ENCODE peak calls at places on chromosomes 7 and 10, in four cellular contexts. Y is A549, H is IMR-90, U is heart left ventricle. M is an unnamed sample.

GRCh38 chr10:119734396-119735332 is 8.8 kb downstream of the INPP5F start:
- DNase-seq in U (no peak), H (peak), Y (no peak), M (no peak)

GRCh38 chr7:37056256-37056655 is 332.0 kb upstream of the AOAH start:
- DNase-seq in U (no peak), H (no peak), Y (no peak), M (no peak)

GRCh38 chr10:971150-971542 is 17.1 kb upstream of the GTPBP4 start:
- DNase-seq in U (peak), Y (no peak), H (peak), M (no peak)

GRCh38 chr10:21929070-21929469 is 74.5 kb downstream of the DNAJC1 start:
- DNase-seq in U (no peak), H (peak), Y (no peak), M (no peak)

GRCh38 chr7:45435846-45436245 is 138.3 kb upstream of the ADCY1 start:
- DNase-seq in H (peak), Y (no peak), U (no peak), M (no peak)

GRCh38 chr10:126080303-126080825 is 184.0 kb downstream of the FANK1 start:
- DNase-seq in U (no peak), H (no peak), Y (no peak), M (no peak)

GRCh38 chr7:139940866-139941265 is 111.8 kb downstream of the TBXAS1 start:
- DNase-seq in Y (no peak), U (no peak), H (peak), M (no peak)

GRCh38 chr7:25716421-25716820 is 435.6 kb upstream of the NFE2L3 start:
- DNase-seq in Y (no peak), H (peak), U (no peak), M (no peak)

GRCh38 chr7:153381275-153382119 is 621.9 kb downstream of the ACTR3B start:
- DNase-seq in U (no peak), Y (peak), H (no peak), M (peak)

GRCh38 chr10:12701696-12702095 is 299.8 kb downstream of the CCDC3 start:
- DNase-seq in Y (no peak), H (peak), U (no peak), M (no peak)

GRCh38 chr7:138898255-138898654 is 82.9 kb downstream of the KIAA1549 start:
- DNase-seq in U (no peak), Y (no peak), H (no peak), M (no peak)

GRCh38 chr10:124015991-124016390 is 77.4 kb downstream of the CHST15 start:
- DNase-seq in U (no peak), H (no peak), Y (no peak), M (no peak)

GRCh38 chr10:103463456-103463855 is 4.8 kb upstream of the CALHM1 start:
- DNase-seq in U (no peak), H (no peak), Y (peak), M (no peak)

GRCh38 chr7:27046854-27047549 is 48.8 kb downstream of the HOXA1 start:
- DNase-seq in Y (peak), U (no peak), H (peak), M (no peak)

GRCh38 chr10:5168897-5169296 is 16.1 kb downstream of the AKR1C8 start:
- DNase-seq in U (no peak), Y (no peak), H (no peak), M (no peak)

GRCh38 chr7:30920021-30920583 is 8.4 kb downstream of the AQP1 start:
- DNase-seq in U (peak), H (no peak), Y (no peak), M (peak)

GRCh38 chr7:85025312-85025756 is 161.5 kb downstream of the SEMA3D start:
- DNase-seq in H (no peak), Y (no peak), U (peak), M (no peak)

GRCh38 chr10:30765611-30766010 is 136.1 kb upstream of the LYZL2 start:
- DNase-seq in U (no peak), Y (no peak), H (no peak), M (no peak)

GRCh38 chr10:132832186-132832983 is 46.4 kb upstream of the NKX6-2 start:
- DNase-seq in U (no peak), Y (no peak), H (no peak), M (no peak)

GRCh38 chr10:50554995-50555568 is 68.7 kb downstream of the SGMS1 start:
- DNase-seq in H (peak), Y (no peak), U (no peak), M (peak)

GRCh38 chr7:158861004-158861787 is 4.8 kb downstream of the DYNC2I1 start:
- DNase-seq in U (no peak), Y (no peak), H (no peak), M (peak)

GRCh38 chr7:104979167-104979841 is 34.7 kb upstream of the KMT2E start:
- DNase-seq in U (peak), H (peak), Y (no peak), M (no peak)

GRCh38 chr10:47104101-47104707 is 193.0 kb downstream of the PTPN20 start:
- DNase-seq in H (peak), U (no peak), Y (no peak), M (no peak)

GRCh38 chr7:7349156-7349555 is 166.8 kb downstream of the C1GALT1 start:
- DNase-seq in H (no peak), Y (no peak), U (no peak), M (no peak)

GRCh38 chr7:67705850-67706249 is 709.2 kb downstream of the TYW1 start:
- DNase-seq in Y (no peak), H (no peak), U (no peak), M (no peak)

GRCh38 chr7:38452615-38453014 is 178.6 kb downstream of the AMPH start:
- DNase-seq in H (peak), U (no peak), Y (no peak), M (no peak)

GRCh38 chr7:150874401-150875198 is 22.3 kb downstream of the AOC1 start:
- DNase-seq in Y (no peak), U (no peak), H (no peak), M (no peak)

DNA sequence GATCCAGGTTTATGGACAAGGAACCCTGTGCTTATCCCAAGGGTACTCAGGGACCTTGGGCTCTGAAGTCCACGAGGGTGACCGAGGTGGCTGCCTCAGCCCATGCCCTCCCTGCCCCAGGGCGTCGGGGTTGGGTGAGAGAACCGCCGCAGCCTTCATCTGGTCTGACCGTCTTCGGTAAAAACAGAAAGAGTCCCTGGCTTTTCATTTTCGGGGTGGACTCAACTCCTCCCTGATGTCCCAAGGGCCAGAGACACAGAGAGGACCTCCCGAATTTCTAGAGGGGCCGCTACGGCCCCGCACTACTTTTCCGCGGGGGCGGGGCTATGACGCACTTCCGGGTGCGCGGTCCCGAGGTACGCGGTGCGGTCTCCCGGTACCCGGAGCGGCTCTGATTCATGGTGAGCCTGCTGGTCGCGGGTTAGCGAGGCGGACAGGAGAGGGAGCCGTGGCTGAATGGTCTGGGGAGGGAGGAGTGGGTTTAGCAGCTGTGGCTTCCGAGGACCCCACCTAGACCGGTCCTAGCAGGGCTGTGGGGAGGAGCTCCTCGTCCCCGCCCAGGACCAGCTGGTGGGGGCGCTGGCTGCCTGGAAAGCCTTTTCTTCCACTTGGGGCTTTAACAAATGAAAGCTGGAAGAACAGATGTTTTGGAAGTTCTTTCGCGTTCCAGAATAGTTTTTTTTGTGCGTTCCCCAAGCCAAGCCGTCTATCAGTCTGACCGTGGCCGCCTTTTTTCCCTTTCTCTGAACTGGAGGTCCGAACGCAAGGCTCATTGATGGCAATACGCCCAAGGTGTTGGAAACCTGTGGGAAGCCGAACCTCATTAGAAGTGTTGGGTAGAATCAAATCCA is at the start of gene ZSCAN21:
- DNase-seq in H (peak), Y (peak), U (peak), M (peak)
- TF ChIP-seq POLR2A in H (peak), Y (peak), U (peak), M (peak)

GRCh38 chr10:121974535-121975294 is at the start of gene NSMCE4A:
- DNase-seq in U (peak), H (peak), Y (peak), M (peak)
- TF ChIP-seq POLR2A in U (peak), H (peak), Y (peak), M (peak)

GRCh38 chr10:99930731-99931550 is 78.8 kb downstream of the DNMBP start:
- DNase-seq in H (peak), U (no peak), Y (peak), M (no peak)
- TF ChIP-seq POLR2A in H (no peak), U (no peak), Y (no peak), M (no peak)

GRCh38 chr10:19817251-19818046 is 1.2 kb downstream of the PLXDC2 start:
- DNase-seq in U (peak), Y (no peak), H (no peak), M (no peak)

GRCh38 chr10:19816420-19817250 is at the start of gene PLXDC2:
- DNase-seq in U (no peak), Y (peak), H (peak), M (peak)

GRCh38 chr10:19815478-19816419 is 483 bp upstream of the PLXDC2 start:
- DNase-seq in Y (peak), U (peak), H (peak), M (peak)

GRCh38 chr10:19815036-19815435 is 1.2 kb upstream of the PLXDC2 start:
- DNase-seq in U (no peak), H (no peak), Y (no peak), M (no peak)

DNA sequence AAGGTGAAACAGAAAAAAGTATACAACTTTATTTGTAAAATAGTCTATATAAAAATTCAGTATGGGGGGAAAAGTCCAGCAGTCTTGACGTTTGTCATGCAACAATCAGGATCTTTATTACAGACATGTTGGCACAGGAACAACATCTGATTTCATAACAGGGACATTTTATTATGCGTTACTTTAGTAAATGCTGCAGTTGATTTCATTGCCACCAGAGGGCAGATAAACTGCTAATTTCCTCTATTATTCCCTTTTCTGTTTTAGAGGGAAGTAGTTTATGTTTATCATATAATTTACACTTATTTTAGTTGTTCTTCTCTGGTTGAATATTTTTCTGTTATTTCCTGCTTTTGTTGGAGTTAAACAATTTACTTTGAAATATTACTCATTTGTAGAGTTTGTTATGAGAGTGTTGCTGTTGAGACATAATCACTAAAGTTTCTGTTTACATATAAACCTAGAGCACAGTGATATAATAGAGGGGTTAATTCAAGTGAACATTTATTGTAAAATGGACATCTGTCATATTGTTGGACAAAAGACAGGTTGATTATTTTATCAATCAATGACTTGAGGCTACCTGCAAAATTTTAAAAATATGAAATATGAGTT is 3.3 kb downstream of the PLXDC2 start:
- DNase-seq in U (peak), Y (peak), H (peak), M (peak)
- TF ChIP-seq POLR2A in U (no peak), Y (no peak), H (no peak), M (no peak)

DNA sequence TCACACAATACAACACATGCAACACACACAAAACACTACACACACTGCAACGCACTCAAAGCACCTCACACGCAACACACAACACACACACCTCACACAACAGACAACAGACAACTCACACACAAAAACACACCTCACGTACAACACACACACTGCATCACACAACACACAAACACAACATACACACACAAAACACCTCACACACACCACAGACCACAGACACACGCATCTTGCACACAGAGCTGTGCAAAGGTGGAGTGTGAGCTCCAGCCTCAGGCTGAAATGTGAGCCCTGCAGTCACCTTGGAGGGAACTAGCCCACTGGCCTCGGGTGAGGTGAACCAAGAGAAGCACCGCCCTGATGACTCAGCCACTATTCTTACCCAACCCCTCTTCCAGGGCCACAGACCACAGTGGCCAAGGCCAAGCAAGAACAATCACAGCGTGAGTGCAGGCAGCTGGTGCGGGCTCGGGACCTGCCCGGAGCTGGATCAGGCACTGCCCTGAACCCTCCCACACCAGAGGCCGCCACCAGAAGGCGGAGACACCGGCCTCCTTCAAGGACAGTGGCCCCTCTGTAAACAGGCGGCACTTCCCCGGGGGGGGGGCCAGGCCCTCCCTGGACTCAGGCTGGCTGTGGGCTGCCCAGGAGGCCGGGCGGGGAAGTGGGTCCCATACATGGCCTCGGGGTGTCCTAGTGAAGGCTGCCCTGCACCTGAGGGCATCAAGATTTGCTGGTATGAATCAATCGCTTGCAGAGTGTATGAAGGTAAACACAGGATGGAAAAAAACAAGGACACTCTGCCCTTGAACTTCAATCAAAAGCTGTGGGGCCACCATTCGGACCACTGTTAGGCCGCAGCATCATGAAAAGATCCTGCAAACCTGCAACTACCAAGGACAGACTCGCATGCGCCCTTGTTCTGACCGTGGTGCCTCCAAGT is 106.7 kb downstream of the TNS3 start:
- DNase-seq in U (peak), H (peak), Y (peak), M (peak)
- TF ChIP-seq POLR2A in U (no peak), H (peak), Y (no peak), M (no peak)

GRCh38 chr10:100535715-100536353 is at the start of gene HIF1AN:
- DNase-seq in U (peak), Y (peak), H (peak), M (peak)
- TF ChIP-seq POLR2A in U (peak), Y (peak), H (peak), M (peak)

DNA sequence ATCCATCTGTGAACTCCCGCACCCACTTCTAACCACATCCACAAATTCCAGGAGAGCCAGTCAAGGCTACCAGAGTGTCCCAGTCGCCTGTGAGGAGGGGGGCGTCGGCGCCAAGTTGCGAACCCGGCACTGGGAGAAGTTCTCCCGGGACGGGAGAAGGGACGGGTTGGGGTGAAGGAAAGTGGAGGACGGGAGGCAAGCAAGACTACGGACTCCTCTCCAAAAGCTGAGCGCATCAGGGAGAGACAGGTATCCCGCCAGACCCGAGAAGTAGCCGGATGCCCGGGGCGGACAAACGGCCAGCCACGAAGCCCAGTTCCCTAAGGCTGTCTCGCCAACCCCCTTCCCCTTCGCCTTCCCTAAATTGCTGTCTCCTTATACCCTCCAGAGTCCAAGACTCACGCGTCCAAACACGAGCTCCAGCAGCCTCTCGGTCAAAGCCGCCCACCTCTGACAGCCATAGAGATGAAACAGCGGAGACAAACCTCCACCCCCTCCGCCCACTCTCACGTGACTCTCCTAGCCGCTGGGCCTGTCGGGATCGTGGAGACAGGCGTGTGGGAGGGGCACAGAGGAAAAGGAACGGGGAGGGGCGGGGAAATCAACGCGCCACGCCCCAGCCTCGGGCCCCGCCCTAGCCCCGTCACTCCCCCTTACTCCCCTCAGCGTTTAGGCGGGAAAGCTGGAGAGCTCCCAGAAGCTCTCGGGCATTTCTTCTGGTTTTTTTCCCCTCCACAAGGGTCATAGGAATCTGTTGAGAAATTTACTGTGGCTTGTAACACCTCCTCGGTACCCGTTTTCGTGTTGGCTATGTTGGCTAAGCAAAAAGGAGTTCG is at the start of gene MICU1:
- DNase-seq in Y (peak), H (peak), U (peak), M (peak)
- TF ChIP-seq POLR2A in Y (no peak), H (peak), U (peak), M (peak)

GRCh38 chr7:133977409-133978274 is 149.5 kb upstream of the LRGUK start:
- DNase-seq in H (no peak), U (no peak), Y (peak), M (no peak)
- TF ChIP-seq POLR2A in H (no peak), U (no peak), Y (no peak), M (no peak)

M was measured in erythroblast.